ENCODE peak calls at places on chromosomes 5 and 9, in five cellular contexts. X is choroid plexus epithelial cell, V is prostate gland, W is fibroblast of mammary gland, I is fibroblast of lung. L is an unnamed sample.

GRCh38 chr5:124341066-124341943 is 405.1 kb downstream of the ZNF608 start:
- DNase-seq in X (peak), V (no peak), W (peak), I (peak), L (no peak)

GRCh38 chr5:102068870-102069269 is 227.2 kb downstream of the SLCO4C1 start:
- DNase-seq in X (no peak), V (no peak), W (no peak), I (no peak), L (no peak)

GRCh38 chr9:131320031-131320685 is 30.6 kb downstream of the PLPP7 start:
- DNase-seq in X (no peak), V (no peak), W (peak), I (no peak), L (no peak)

GRCh38 chr5:126172812-126173211 is 250.4 kb upstream of the GRAMD2B start:
- DNase-seq in X (no peak), V (no peak), W (no peak), I (no peak), L (no peak)

GRCh38 chr5:99037668-99038067 is 108.9 kb upstream of the CHD1 start:
- DNase-seq in X (peak), V (no peak), W (no peak), I (no peak), L (no peak)

GRCh38 chr9:132732326-132732725 is 62.1 kb downstream of the GTF3C4 start:
- DNase-seq in X (no peak), V (no peak), W (no peak), I (no peak), L (no peak)

GRCh38 chr9:135023389-135023788 is 64.1 kb upstream of the OLFM1 start:
- DNase-seq in X (peak), V (peak), W (no peak), I (no peak), L (no peak)

GRCh38 chr5:150514708-150515211 is 6.8 kb downstream of the NDST1 start:
- DNase-seq in X (no peak), V (no peak), W (peak), I (no peak), L (no peak)

GRCh38 chr9:126546036-126546435 is 67.7 kb upstream of the LMX1B start:
- DNase-seq in X (no peak), V (no peak), W (no peak), I (no peak), L (no peak)

GRCh38 chr5:140251527-140251973 is 51.4 kb downstream of the PFDN1 start:
- DNase-seq in X (peak), V (no peak), W (peak), I (peak), L (peak)

GRCh38 chr5:5373351-5374033 is 49.0 kb upstream of the ICE1 start:
- DNase-seq in X (no peak), V (no peak), W (peak), I (no peak), L (no peak)

GRCh38 chr9:6356441-6356840 is 28.3 kb downstream of the TPD52L3 start:
- DNase-seq in X (no peak), V (no peak), W (peak), I (no peak), L (no peak)

GRCh38 chr5:152349683-152350526 is 55.2 kb downstream of the NMUR2 start:
- DNase-seq in X (peak), V (no peak), W (peak), I (peak), L (no peak)

GRCh38 chr5:10600629-10601245 is 36.9 kb downstream of the ANKRD33B start:
- DNase-seq in X (no peak), V (no peak), W (peak), I (no peak), L (no peak)

GRCh38 chr9:94805585-94805984 is 79.1 kb downstream of the AOPEP start:
- DNase-seq in X (peak), V (peak), W (peak), I (peak), L (peak)

GRCh38 chr9:136975624-136976023 is 1.7 kb upstream of the PTGDS start:
- DNase-seq in X (no peak), V (no peak), W (no peak), I (no peak), L (no peak)

DNA sequence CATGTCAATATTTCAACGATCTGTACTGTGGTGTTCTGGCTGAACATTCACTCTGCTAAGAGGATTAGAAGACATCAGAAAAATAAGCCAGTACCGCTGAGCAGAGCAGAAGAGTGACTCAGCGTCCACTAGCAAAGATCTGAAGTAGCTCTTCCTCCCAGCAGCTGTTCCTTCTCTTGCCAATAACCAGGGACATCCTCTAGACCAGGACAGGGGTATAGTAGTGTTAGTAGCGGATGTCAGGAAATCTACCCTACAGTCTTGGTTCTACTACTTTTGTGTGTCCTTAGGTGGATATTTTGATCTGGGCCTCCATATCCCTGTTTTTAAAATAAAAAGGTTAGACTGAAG is 103.6 kb downstream of the TSSK1B start:
- DNase-seq in X (peak), V (no peak), W (peak), I (peak), L (peak)
- H3K4me3 ChIP-seq in X (peak), V (no peak), W (no peak), I (no peak), L (no peak)

GRCh38 chr9:93154293-93154903 is 20.3 kb upstream of the NINJ1 start:
- DNase-seq in X (peak), V (no peak), W (no peak), I (no peak), L (no peak)
- TF ChIP-seq CTCF in X (peak), V (peak), W (peak), I (peak), L (peak)

DNA sequence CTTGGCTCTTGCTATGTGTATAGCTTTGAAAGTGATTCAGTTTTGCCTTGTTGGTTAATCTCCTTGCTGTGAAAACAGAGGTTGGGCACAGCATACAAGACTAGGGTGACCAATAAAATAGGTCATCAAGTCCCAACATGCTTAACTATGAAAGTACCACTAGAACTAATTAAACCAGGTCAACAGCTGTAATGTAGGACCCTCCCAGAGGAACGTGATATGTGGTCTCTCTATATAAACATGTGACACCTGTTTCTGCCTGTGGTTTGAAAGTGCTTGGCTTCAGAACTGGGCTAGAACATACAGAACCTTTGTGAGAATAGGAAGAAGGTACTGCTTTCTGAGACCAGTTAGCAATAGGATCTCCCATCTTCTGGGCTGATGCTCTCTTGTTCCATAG is 297.1 kb downstream of the FBXL7 start:
- DNase-seq in X (no peak), V (no peak), W (no peak), I (no peak), L (no peak)
- H3K4me3 ChIP-seq in X (no peak), V (no peak), W (no peak), I (no peak), L (no peak)

GRCh38 chr5:176521286-176521685 is 15.9 kb downstream of the RNF44 start:
- DNase-seq in X (no peak), V (no peak), W (no peak), I (no peak), L (no peak)

GRCh38 chr5:176524987-176525386 is 12.2 kb downstream of the RNF44 start:
- DNase-seq in X (no peak), V (no peak), W (no peak), I (no peak), L (no peak)

GRCh38 chr5:176524138-176524537 is 13.1 kb downstream of the RNF44 start:
- DNase-seq in X (no peak), V (no peak), W (no peak), I (no peak), L (no peak)

GRCh38 chr5:176519810-176520720 is 17.1 kb downstream of the RNF44 start:
- DNase-seq in X (no peak), V (no peak), W (no peak), I (no peak), L (no peak)

DNA sequence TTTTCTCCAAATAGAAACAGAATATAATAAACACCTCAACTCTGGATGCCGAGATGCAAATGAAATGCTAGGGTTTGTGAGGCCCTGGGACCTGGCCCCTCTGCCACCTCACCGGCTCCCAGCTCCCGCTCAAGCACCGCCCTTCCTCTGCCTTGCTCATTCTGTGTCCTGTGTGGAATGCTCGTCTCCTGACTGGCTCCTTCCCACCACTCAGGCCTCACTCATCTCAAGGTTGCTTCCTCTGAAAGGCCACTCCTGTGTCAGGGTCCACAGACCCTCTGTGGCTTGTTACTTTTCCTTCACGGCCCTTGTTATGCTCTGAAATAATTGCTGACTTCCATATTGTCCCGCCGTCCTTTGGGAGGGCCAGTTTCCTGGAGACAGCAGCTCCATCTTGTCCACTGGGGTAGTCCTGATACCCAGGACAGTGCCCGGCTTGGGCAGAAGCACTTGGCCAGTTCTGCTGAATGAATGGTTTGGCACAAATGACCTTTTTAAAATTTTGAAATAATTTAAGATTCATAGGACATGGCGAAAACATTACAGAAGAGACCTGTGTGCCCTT is 15.4 kb downstream of the RNF44 start:
- DNase-seq in X (no peak), V (no peak), W (no peak), I (no peak), L (no peak)
- TF ChIP-seq CTCF in X (no peak), V (no peak), W (no peak), I (no peak), L (no peak)

DNA sequence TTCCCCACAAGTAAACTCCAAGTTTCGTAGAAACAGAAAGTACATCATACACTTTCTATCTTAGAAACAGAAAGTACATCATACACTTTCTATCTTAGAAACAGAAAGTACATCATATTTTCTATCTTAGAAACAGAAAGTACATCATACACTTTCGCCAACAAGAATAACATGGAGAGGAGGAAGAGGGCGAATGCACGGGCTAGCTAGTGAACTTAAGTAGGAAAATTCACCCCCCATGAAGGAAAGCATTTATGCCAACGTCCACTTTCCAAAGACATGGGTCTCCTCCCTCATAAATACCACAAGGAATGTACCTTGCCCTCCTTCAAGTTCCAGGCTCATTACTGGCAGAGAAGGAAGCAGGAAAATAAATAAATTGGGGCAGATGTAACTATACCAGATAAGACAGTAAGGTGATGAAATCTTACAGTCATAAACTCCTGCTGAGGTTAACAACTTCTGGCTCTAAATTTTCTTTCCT is 64.7 kb downstream of the FRMD3 start:
- DNase-seq in X (peak), V (no peak), W (no peak), I (no peak), L (no peak)
- H3K4me3 ChIP-seq in X (peak), V (no peak), W (no peak), I (no peak), L (no peak)

DNA sequence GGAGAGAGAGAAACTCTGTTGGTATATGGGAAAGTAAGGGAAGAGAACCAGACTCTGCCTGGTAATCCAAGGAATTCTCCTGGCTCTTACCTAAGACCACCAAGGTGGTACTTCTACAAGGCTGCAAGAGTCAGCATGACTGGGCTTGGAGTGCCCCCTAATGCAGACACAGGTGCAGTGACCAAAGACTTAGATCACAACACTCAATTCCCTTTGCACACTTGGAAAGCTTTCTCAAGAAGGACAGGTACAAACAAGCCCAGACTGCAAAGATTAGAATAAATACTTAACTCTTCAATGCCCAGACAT is 25.2 kb downstream of the UGT3A2 start:
- DNase-seq in X (no peak), V (no peak), W (no peak), I (no peak), L (no peak)
- TF ChIP-seq CTCF in X (no peak), V (no peak), W (no peak), I (no peak), L (no peak)

GRCh38 chr5:32312194-32312681 is 501 bp downstream of the MTMR12 start:
- DNase-seq in X (peak), V (peak), W (peak), I (peak), L (peak)
- H3K4me3 ChIP-seq in X (peak), V (peak), W (peak), I (peak), L (peak)